ENCODE peak calls at places on chromosome 18, in four cellular contexts. F, P, T and I are unnamed samples.
A peak's percentile ranks its signal among the peaks of the same experiment; 100 is the strongest.

GRCh38 chr18:62505669-62506494 is 16.9 kb upstream of the ZCCHC2 start:
- DNase-seq in F (no peak), P (no peak), T (no peak), I (peak; percentile 77)

GRCh38 chr18:74551936-74552555 is 17.7 kb downstream of the CNDP1 start:
- DNase-seq in F (peak; percentile 85), P (peak; percentile 6), T (peak; percentile 84), I (peak; percentile 86)

GRCh38 chr18:76401496-76401895 is 93.5 kb downstream of the ZNF516 start:
- DNase-seq in F (no peak), P (peak; percentile 21), T (no peak), I (no peak)

GRCh38 chr18:8765692-8766463 is 60.5 kb downstream of the MTCL1 start:
- DNase-seq in F (no peak), P (no peak), T (no peak), I (no peak)

GRCh38 chr18:76913583-76913982 is 91.2 kb downstream of the ZNF236 start:
- DNase-seq in F (no peak), P (no peak), T (no peak), I (no peak)

GRCh38 chr18:57780318-57781127 is 22.6 kb downstream of the ATP8B1 start:
- DNase-seq in F (no peak), P (no peak), T (no peak), I (peak; percentile 28)

GRCh38 chr18:267380-267687 is 513 bp downstream of the THOC1 start:
- DNase-seq in F (no peak), P (no peak), T (no peak), I (no peak)

GRCh38 chr18:32349728-32350395 is 120.8 kb downstream of the GAREM1 start:
- DNase-seq in F (peak; percentile 85), P (no peak), T (peak; percentile 85), I (no peak)

GRCh38 chr18:26190506-26190905 is 35.7 kb upstream of the TAF4B start:
- DNase-seq in F (no peak), P (no peak), T (no peak), I (peak; percentile 89)

GRCh38 chr18:12334280-12335262 is 26.5 kb downstream of the TUBB6 start:
- DNase-seq in F (no peak), P (no peak), T (no peak), I (no peak)

GRCh38 chr18:8288447-8289213 is 320.6 kb upstream of the RAB12 start:
- DNase-seq in F (no peak), P (no peak), T (no peak), I (no peak)

GRCh38 chr18:13756261-13756660 is 29.8 kb downstream of the RNMT start:
- DNase-seq in F (no peak), P (no peak), T (no peak), I (no peak)

GRCh38 chr18:22844184-22844583 is 88.9 kb upstream of the RBBP8 start:
- DNase-seq in F (no peak), P (no peak), T (no peak), I (no peak)

GRCh38 chr18:31245820-31246219 is 72.1 kb upstream of the DSG1 start:
- DNase-seq in F (no peak), P (no peak), T (no peak), I (peak; percentile 69)

GRCh38 chr18:31241900-31242409 is 76.0 kb upstream of the DSG1 start:
- DNase-seq in F (no peak), P (no peak), T (no peak), I (no peak)

GRCh38 chr18:31244737-31245432 is 73.1 kb upstream of the DSG1 start:
- DNase-seq in F (no peak), P (no peak), T (no peak), I (no peak)

GRCh38 chr18:31241425-31241824 is 76.5 kb upstream of the DSG1 start:
- DNase-seq in F (no peak), P (no peak), T (no peak), I (no peak)

DNA sequence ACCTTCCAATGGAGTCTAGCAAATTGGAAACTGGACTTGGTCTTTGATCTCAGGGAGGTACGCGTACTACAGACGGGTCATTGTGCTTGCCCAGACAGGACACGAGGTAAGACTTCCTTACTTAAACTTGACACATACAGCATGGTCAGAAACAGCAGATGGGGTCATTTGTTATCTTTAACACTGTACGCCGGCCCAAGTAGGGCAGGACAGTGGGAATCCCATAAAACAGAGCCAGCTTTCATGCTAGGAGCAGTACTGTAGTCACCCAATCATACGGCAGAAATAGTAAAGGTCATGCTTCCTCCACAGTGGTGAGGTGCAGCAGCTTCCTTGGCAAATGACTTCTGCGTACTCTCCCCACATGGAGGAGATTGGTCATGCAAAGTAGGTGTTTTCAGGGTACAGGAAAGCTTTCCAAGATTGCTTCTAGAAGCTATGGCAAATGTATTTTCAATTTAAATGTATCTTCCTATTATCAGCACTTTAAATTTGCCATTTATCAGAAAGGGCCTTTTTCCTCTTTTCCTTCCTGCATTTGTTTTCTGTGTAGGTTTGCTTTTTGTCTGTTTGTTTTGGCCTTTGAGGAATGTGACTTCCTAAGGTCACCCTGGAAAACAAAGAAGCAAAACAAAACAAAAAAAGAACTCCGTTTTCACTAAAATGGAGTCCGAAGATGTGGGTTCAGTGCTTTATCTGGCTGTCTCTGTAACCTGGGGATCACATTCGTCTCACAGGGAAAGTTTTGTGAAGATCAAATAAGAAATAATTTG is 74.0 kb upstream of the DSG1 start:
- DNase-seq in F (no peak), P (no peak), T (no peak), I (no peak)
- TF ChIP-seq CTCF in F (no peak), P (no peak), T (no peak), I (no peak)

DNA sequence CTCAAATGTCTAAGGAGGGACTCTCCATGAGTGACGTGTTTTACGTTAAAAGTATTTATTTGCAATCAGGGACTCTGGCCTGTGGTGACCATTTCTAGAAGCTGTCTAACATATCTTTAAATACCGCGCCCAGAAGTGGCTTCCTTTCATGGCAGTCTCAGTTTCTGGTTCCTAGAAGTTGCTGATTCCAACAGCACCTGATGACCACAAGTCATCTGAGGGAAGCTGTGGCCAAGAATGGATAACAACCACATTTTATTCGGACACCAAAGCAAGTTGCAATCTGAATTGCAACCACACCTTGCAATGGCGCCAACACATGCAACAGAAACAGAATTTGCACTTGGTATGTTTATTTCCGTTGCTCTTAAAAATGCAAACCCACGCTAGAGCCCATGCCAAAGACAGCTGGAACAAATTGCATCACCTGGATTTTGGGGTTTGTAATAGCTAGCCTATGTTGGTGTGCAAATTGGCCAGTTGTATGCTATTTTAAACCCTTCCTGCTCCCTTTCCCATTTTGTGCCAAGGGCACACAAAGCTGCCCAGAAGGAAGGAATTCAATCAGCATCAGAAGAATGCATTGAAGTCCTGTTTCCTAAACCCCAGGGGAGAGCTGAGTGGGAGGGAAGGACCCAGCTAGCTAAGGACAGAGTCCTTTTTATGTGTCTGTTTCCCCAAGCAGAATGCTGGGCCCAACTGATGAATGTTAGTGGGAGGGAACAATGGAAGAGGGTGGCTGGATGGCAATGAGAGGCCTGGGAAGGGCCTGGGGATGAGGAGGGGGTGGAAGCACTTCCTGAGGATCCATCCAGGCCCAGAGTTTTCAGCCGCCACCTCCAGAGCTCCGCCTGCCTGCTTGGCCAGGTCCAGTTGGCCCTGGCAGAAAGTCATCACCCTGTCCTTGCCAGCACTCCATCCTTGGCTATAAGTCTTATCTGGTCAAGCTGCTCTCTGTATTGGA is 32.9 kb downstream of the MEX3C start:
- DNase-seq in F (no peak), P (no peak), T (no peak), I (no peak)
- TF ChIP-seq CTCF in F (no peak), P (no peak), T (no peak), I (no peak)

DNA sequence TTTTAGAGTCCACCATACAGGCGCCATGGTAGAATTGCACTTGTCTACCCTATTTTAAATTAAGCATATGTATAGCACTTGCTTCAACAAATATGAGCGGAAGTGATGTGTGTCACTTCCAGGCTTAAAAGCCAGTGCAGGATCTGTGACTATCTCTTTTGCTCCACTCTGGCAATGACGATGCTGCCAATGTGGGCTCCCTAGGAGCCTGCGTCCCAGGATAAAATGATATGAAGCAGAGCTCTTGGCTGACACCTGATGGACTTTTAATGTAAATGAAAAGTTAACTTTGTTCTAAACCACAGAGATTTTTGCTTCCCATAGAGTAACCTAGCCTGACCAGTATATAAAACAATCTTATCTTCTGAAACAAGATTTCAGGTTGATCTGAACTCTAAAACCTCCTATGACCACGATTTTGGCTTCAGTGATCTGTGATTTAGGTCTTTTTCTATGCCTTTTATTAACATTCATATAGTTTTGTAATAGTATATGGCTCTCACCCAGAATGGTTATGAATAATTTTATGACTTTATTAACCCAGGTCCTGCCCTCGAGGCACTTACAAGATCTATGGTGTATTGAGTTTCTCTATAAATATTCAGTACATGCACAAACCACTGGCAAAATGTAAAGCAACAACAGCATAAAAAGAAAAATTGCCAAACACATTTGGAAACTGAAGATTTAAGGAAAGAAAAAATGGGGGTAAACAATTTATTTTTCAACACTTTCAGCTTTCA is 422.5 kb upstream of the PIK3C3 start:
- DNase-seq in F (no peak), P (no peak), T (no peak), I (no peak)
- TF ChIP-seq CTCF in F (no peak), P (no peak), T (no peak), I (no peak)

GRCh38 chr18:79521806-79522205 is 126.1 kb downstream of the NFATC1 start:
- DNase-seq in F (no peak), P (no peak), T (peak; percentile 12), I (no peak)

GRCh38 chr18:79523738-79524180 is 128.0 kb downstream of the NFATC1 start:
- DNase-seq in F (peak; percentile 57), P (no peak), T (no peak), I (peak; percentile 54)

GRCh38 chr18:79522451-79523220 is 126.9 kb downstream of the NFATC1 start:
- DNase-seq in F (peak; percentile 55), P (no peak), T (peak; percentile 59), I (no peak)

GRCh38 chr18:79524181-79525078 is 128.7 kb downstream of the NFATC1 start:
- DNase-seq in F (peak; percentile 53), P (no peak), T (peak; percentile 61), I (peak; percentile 8)

DNA sequence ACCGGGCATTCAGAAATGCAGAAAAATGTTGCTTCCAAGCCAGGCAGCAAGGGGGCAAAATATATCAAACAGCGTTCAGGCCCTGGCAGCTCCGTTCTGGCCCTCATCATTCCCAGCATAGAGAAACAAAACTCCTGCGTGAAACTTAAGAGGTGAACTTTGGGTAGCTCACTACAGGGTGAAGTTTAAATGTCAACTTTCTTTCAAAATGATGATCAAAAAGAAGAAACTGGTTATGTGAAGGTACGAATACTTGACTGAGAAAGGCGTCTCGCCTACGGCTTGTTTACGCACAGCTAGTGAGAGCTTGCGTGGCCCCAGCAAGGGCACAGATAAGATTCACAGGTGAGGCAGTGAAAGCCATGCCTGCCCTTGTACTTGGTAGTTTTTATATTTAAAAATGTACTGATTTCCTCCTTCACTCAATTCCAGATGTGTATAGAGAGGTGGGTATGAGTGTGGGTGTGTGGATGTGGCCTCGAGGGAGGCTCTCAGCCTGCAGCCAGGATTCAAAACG is 127.5 kb downstream of the NFATC1 start:
- DNase-seq in F (peak; percentile 42), P (no peak), T (peak; percentile 16), I (peak; percentile 35)
- TF ChIP-seq CTCF in F (no peak), P (no peak), T (no peak), I (no peak)

GRCh38 chr18:5626130-5626880 is 82.5 kb upstream of the EPB41L3 start:
- DNase-seq in F (no peak), P (no peak), T (no peak), I (no peak)
- TF ChIP-seq CTCF in F (peak; percentile 15), P (no peak), T (no peak), I (no peak)